ENCODE peak calls at places on chromosomes 12 and 14, in six cellular contexts. Y is aorta; T is heart right ventricle; O is CD8-positive, alpha-beta T cell; Z is kidney; S is MM.1S. F is an unnamed sample.

GRCh38 chr14:62409909-62410308 is 635.3 kb downstream of the KCNH5 start:
- DNase-seq in Y (no peak), S (no peak), O (no peak), T (no peak), Z (no peak), F (no peak)

GRCh38 chr14:30375280-30375892 is 183.6 kb upstream of the G2E3 start:
- DNase-seq in Z (no peak), T (peak; percentile 30), O (peak; percentile 20), S (peak; percentile 39), Y (no peak), F (peak; percentile 3)

GRCh38 chr14:99807413-99808132 is 14.4 kb downstream of the EML1 start:
- DNase-seq in Y (no peak), O (no peak), Z (no peak), S (no peak), T (no peak), F (no peak)

GRCh38 chr12:130705174-130705880 is 10.8 kb downstream of the RIMBP2 start:
- DNase-seq in Y (no peak), S (no peak), O (no peak), Z (no peak), T (no peak), F (no peak)

GRCh38 chr14:91737619-91738018 is 5.7 kb upstream of the CATSPERB start:
- DNase-seq in O (no peak), Z (no peak), S (no peak), T (no peak), Y (no peak), F (no peak)

GRCh38 chr12:63149884-63150254 is 1.1 kb downstream of the AVPR1A start:
- DNase-seq in S (no peak), Z (peak; percentile 60), O (no peak), T (peak; percentile 3), Y (peak; percentile 67), F (no peak)

GRCh38 chr14:51304428-51304827 is 64.4 kb downstream of the TMX1 start:
- DNase-seq in Z (no peak), T (no peak), Y (no peak), S (no peak), O (no peak), F (no peak)

GRCh38 chr14:28143340-28143739 is 623.2 kb upstream of the FOXG1 start:
- DNase-seq in S (no peak), Y (no peak), Z (no peak), O (no peak), T (no peak), F (no peak)

GRCh38 chr12:52262286-52262685 is 12.2 kb upstream of the KRT86 start:
- DNase-seq in T (no peak), O (no peak), Y (peak; percentile 46), Z (peak; percentile 57), S (no peak), F (no peak)

GRCh38 chr12:52258335-52258901 is 16.0 kb upstream of the KRT86 start:
- DNase-seq in S (no peak), O (no peak), Z (peak; percentile 73), Y (peak; percentile 84), T (no peak), F (no peak)

GRCh38 chr12:52260351-52261210 is 13.9 kb upstream of the KRT86 start:
- DNase-seq in T (no peak), Z (no peak), S (no peak), Y (peak; percentile 2), O (no peak), F (no peak)

GRCh38 chr12:52261211-52261484 is 13.3 kb upstream of the KRT86 start:
- DNase-seq in T (no peak), Z (no peak), O (no peak), S (no peak), Y (no peak), F (no peak)

DNA sequence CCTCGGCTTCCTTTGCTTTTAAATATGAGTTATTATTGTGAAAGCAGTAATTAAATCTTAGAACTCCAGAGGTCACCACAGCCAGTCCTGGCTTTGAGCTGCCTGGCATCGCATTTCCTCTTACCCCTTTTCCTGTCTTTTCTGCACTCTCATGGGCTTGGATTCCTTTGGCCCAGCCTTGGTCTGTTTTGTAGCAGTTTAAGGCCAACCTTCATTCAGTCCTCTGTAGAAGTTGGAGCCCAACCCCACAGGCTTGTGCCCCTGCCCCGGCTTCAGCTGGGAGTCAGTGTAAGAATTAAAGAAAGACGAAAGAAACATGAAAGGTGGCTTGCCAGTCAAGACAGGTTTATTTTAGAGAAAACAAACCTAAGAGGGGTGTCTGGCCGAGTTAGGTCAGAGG is 14.6 kb upstream of the KRT86 start:
- DNase-seq in Y (peak; percentile 45), T (no peak), S (no peak), Z (peak; percentile 23), O (no peak), F (no peak)
- H3K27ac ChIP-seq in Y (no peak overlapping the region), T (no peak overlapping the region), S (no peak overlapping the region), Z (no peak overlapping the region), O (no peak overlapping the region), F (no peak overlapping the region)

GRCh38 chr12:754871-755562 is 2.6 kb downstream of the WNK1 start:
- DNase-seq in T (no peak), S (peak; percentile 64), Z (no peak), Y (no peak), O (no peak), F (no peak)

GRCh38 chr12:751828-752672 is at the start of gene WNK1:
- DNase-seq in Y (peak; percentile 98), S (peak; percentile 99), T (peak; percentile 98), Z (peak; percentile 98), O (peak; percentile 97), F (peak; percentile 96)

GRCh38 chr12:754238-754816 is 1.9 kb downstream of the WNK1 start:
- DNase-seq in T (peak; percentile 17), O (peak; percentile 5), Y (no peak), S (no peak), Z (no peak), F (no peak)

GRCh38 chr12:752673-753400 is 458 bp downstream of the WNK1 start:
- DNase-seq in O (peak; percentile 18), S (peak; percentile 60), T (peak; percentile 45), Y (peak; percentile 89), Z (peak; percentile 89), F (peak; percentile 83)

GRCh38 chr12:753401-754237 is 1.2 kb downstream of the WNK1 start:
- DNase-seq in O (peak; percentile 19), S (peak; percentile 52), Z (peak; percentile 88), T (peak; percentile 39), Y (peak; percentile 87), F (no peak)
- H3K27ac ChIP-seq in O (peak overlapping the region; percentile 68), S (peak overlapping the region; percentile 32), Z (peak overlapping the region; percentile 97), T (peak overlapping the region; percentile 99), Y (peak overlapping the region; percentile 94), F (peak overlapping the region; percentile 92)

GRCh38 chr14:54040851-54041250 is 84.2 kb upstream of the BMP4 start:
- DNase-seq in Z (no peak), O (no peak), Y (no peak), S (no peak), T (no peak), F (no peak)
- H3K27ac ChIP-seq in Z (no peak overlapping the region), O (no peak overlapping the region), Y (no peak overlapping the region), S (no peak overlapping the region), T (no peak overlapping the region), F (no peak overlapping the region)

GRCh38 chr14:56338674-56339073 is 220.5 kb downstream of the PELI2 start:
- DNase-seq in Y (no peak), T (no peak), O (no peak), S (no peak), Z (no peak), F (no peak)

GRCh38 chr14:56341766-56342418 is 223.7 kb downstream of the PELI2 start:
- DNase-seq in Z (no peak), Y (no peak), S (no peak), O (no peak), T (no peak), F (no peak)

GRCh38 chr14:56339855-56340701 is 221.9 kb downstream of the PELI2 start:
- DNase-seq in O (peak; percentile 20), Z (peak; percentile 89), S (peak; percentile 39), T (peak; percentile 70), Y (peak; percentile 91), F (peak; percentile 4)

GRCh38 chr14:56342419-56342901 is 224.2 kb downstream of the PELI2 start:
- DNase-seq in O (no peak), S (no peak), T (no peak), Y (no peak), Z (no peak), F (no peak)

GRCh38 chr14:56340921-56341320 is 222.7 kb downstream of the PELI2 start:
- DNase-seq in Z (no peak), O (no peak), S (no peak), Y (no peak), T (no peak), F (no peak)
- H3K27ac ChIP-seq in Z (peak overlapping the region; percentile 72), O (no peak overlapping the region), S (no peak overlapping the region), Y (no peak overlapping the region), T (no peak overlapping the region), F (no peak overlapping the region)

GRCh38 chr14:71597955-71598659 is 334.1 kb upstream of the RGS6 start:
- DNase-seq in T (no peak), O (no peak), Y (no peak), Z (no peak), S (no peak), F (no peak)
- H3K27ac ChIP-seq in T (no peak overlapping the region), O (no peak overlapping the region), Y (no peak overlapping the region), Z (no peak overlapping the region), S (no peak overlapping the region), F (peak overlapping the region; percentile 16)

GRCh38 chr14:54395284-54395683 is 1.5 kb upstream of the CDKN3 start:
- DNase-seq in O (no peak), Y (no peak), T (no peak), S (no peak), Z (no peak), F (no peak)

GRCh38 chr14:54394596-54394995 is 2.2 kb upstream of the CDKN3 start:
- DNase-seq in T (no peak), Y (no peak), O (no peak), S (no peak), Z (no peak), F (no peak)

GRCh38 chr14:54396493-54397335 is at the start of gene CDKN3:
- DNase-seq in Z (peak; percentile 98), T (peak; percentile 98), O (peak; percentile 94), Y (peak; percentile 99), S (peak; percentile 95), F (peak; percentile 94)

GRCh38 chr14:54395716-54396115 is 1.1 kb upstream of the CDKN3 start:
- DNase-seq in Z (no peak), Y (no peak), O (no peak), S (no peak), T (no peak), F (no peak)

GRCh38 chr14:54396183-54396492 is 669 bp upstream of the CDKN3 start:
- DNase-seq in O (no peak), Y (no peak), Z (no peak), T (no peak), S (no peak), F (no peak)
- H3K27ac ChIP-seq in O (no peak overlapping the region), Y (no peak overlapping the region), Z (no peak overlapping the region), T (peak overlapping the region; percentile 37), S (no peak overlapping the region), F (no peak overlapping the region)

GRCh38 chr12:121001060-121001459 is 15.2 kb downstream of the C12orf43 start:
- DNase-seq in O (no peak), S (no peak), Y (peak; percentile 71), Z (no peak), T (no peak), F (no peak)
- H3K27ac ChIP-seq in O (no peak overlapping the region), S (no peak overlapping the region), Y (no peak overlapping the region), Z (no peak overlapping the region), T (no peak overlapping the region), F (no peak overlapping the region)

F was measured in caudate nucleus.